ENCODE peak calls at places on chromosome 15, in seven cellular contexts. O is neural progenitor cell, S is mammary epithelial cell, Z is hepatocyte, L is DND-41, J is PC-3, T is IMR-90. R is an unnamed sample.

GRCh38 chr15:91412529-91412928 is 312.5 kb downstream of the SV2B start:
- DNase-seq in O (no peak), S (peak), Z (no peak), L (no peak), J (no peak), T (no peak), R (no peak)

GRCh38 chr15:26771917-26772587 is 814 bp downstream of the GABRB3 start:
- DNase-seq in O (no peak), S (no peak), Z (peak), L (no peak), J (no peak), T (no peak), R (no peak)

GRCh38 chr15:51647128-51647562 is 24.6 kb upstream of the DMXL2 start:
- DNase-seq in O (no peak), S (peak), Z (no peak), L (no peak), J (peak), T (peak), R (no peak)

GRCh38 chr15:47410243-47410642 is 307.1 kb upstream of the SEMA6D start:
- DNase-seq in O (no peak), S (no peak), Z (no peak), L (no peak), J (no peak), T (no peak), R (no peak)

GRCh38 chr15:63603516-63603915 is 6.3 kb downstream of the FBXL22 start:
- DNase-seq in O (peak), S (no peak), Z (no peak), L (no peak), J (no peak), T (no peak), R (no peak)

GRCh38 chr15:42056934-42057743 is 36.3 kb upstream of the PLA2G4E start:
- DNase-seq in O (peak), S (peak), Z (peak), L (no peak), J (peak), T (peak), R (peak)

GRCh38 chr15:35738370-35738769 is 192.4 kb upstream of the DPH6 start:
- DNase-seq in O (no peak), S (peak), Z (no peak), L (no peak), J (peak), T (peak), R (no peak)

GRCh38 chr15:77083381-77084160 is 12.7 kb upstream of the TSPAN3 start:
- DNase-seq in O (peak), S (peak), Z (peak), L (no peak), J (no peak), T (peak), R (no peak)

GRCh38 chr15:69904296-69904560 is 193.5 kb downstream of the TLE3 start:
- DNase-seq in O (no peak), S (no peak), Z (no peak), L (no peak), J (no peak), T (no peak), R (no peak)

GRCh38 chr15:74616020-74616939 is 644 bp downstream of the CLK3 start:
- DNase-seq in O (peak), S (peak), Z (peak), L (peak), J (peak), T (peak), R (peak)

GRCh38 chr15:56916825-56917477 is 1.5 kb upstream of the TCF12 start:
- DNase-seq in O (no peak), S (no peak), Z (peak), L (no peak), J (no peak), T (no peak), R (no peak)

GRCh38 chr15:85475317-85475701 is 94.9 kb downstream of the AKAP13 start:
- DNase-seq in O (no peak), S (no peak), Z (no peak), L (no peak), J (no peak), T (no peak), R (no peak)

GRCh38 chr15:52491460-52491859 is 37.2 kb downstream of the MYO5A start:
- DNase-seq in O (no peak), S (no peak), Z (no peak), L (no peak), J (peak), T (no peak), R (no peak)

GRCh38 chr15:61084944-61085367 is 144.1 kb downstream of the RORA start:
- DNase-seq in O (peak), S (no peak), Z (no peak), L (no peak), J (no peak), T (no peak), R (no peak)

GRCh38 chr15:77421370-77421700 is 647 bp downstream of the HMG20A start:
- DNase-seq in O (peak), S (peak), Z (peak), L (peak), J (peak), T (peak), R (peak)

GRCh38 chr15:25764980-25765735 is 98.0 kb downstream of the ATP10A start:
- DNase-seq in O (no peak), S (no peak), Z (no peak), L (no peak), J (no peak), T (no peak), R (no peak)

GRCh38 chr15:93467327-93467726 is 378.3 kb upstream of the RGMA start:
- DNase-seq in O (no peak), S (peak), Z (no peak), L (peak), J (no peak), T (no peak), R (no peak)

GRCh38 chr15:95162521-95162920 is 931.2 kb downstream of the MCTP2 start:
- DNase-seq in O (no peak), S (no peak), Z (no peak), L (no peak), J (no peak), T (no peak), R (no peak)
- H3K27ac ChIP-seq in O (no peak), S (peak), Z (peak), L (no peak), J (no peak), T (no peak), R (no peak)

GRCh38 chr15:95032181-95032580 is 800.8 kb downstream of the MCTP2 start:
- DNase-seq in O (no peak), S (no peak), Z (no peak), L (no peak), J (no peak), T (peak), R (no peak)
- H2AFZ ChIP-seq in O (no peak), S (no peak), Z (no peak), L (no peak), J (no peak), T (no peak), R (no peak)

GRCh38 chr15:97114900-97115763 is 784.6 kb downstream of the NR2F2 start:
- DNase-seq in O (no peak), S (no peak), Z (peak), L (no peak), J (no peak), T (no peak), R (no peak)
- H3K27ac ChIP-seq in O (no peak), S (no peak), Z (no peak), L (no peak), J (no peak), T (no peak), R (no peak)

DNA sequence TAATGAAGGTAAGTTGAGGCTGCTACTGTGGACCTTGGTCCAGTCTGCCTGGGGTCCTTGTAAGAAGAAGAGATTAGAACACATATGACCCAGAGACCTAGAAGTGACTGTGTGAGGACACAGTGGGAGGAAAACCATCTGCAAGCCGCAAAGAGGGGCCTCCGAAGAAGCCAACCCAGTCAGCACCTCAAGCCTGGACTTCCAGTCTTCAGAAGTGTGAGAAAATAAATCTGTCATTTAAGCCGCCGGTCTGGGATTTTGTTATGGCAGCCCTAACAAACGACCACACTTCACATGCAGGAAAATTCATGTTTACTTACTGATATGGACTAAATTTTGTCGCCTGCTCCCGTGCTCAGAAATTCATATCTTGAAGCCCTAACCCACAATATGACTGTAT is 44.4 kb upstream of the TMC3 start:
- DNase-seq in O (no peak), S (no peak), Z (no peak), L (peak), J (no peak), T (no peak), R (no peak)
- H2AFZ ChIP-seq in O (no peak), S (no peak), Z (no peak), L (peak), J (no peak), T (peak), R (no peak)

GRCh38 chr15:101445562-101446526 is 43.7 kb downstream of the PCSK6 start:
- DNase-seq in O (no peak), S (peak), Z (peak), L (no peak), J (peak), T (peak), R (no peak)

GRCh38 chr15:101447168-101447533 is 42.4 kb downstream of the PCSK6 start:
- DNase-seq in O (no peak), S (no peak), Z (no peak), L (no peak), J (no peak), T (no peak), R (no peak)

GRCh38 chr15:101445109-101445508 is 44.4 kb downstream of the PCSK6 start:
- DNase-seq in O (no peak), S (no peak), Z (no peak), L (no peak), J (no peak), T (no peak), R (no peak)

GRCh38 chr15:101447561-101448071 is 41.9 kb downstream of the PCSK6 start:
- DNase-seq in O (no peak), S (no peak), Z (no peak), L (no peak), J (no peak), T (no peak), R (no peak)

GRCh38 chr15:101446527-101447167 is 42.9 kb downstream of the PCSK6 start:
- DNase-seq in O (no peak), S (no peak), Z (peak), L (no peak), J (peak), T (no peak), R (no peak)
- H3K27ac ChIP-seq in O (no peak), S (no peak), Z (peak), L (no peak), J (peak), T (no peak), R (peak)

GRCh38 chr15:99452728-99453643 is 112.8 kb upstream of the MEF2A start:
- DNase-seq in O (no peak), S (no peak), Z (no peak), L (no peak), J (no peak), T (peak), R (peak)
- H2AFZ ChIP-seq in O (no peak), S (no peak), Z (no peak), L (no peak), J (no peak), T (peak), R (no peak)